ENCODE peak calls at places on chromosomes 4 and X, in nine cellular contexts. W is C1 segment of cervical spinal cord; Z is AG09309; T is CD8-positive, alpha-beta T cell; D is substantia nigra; H is Right ventricle myocardium superior; N is EL; G is fibroblast of the aortic adventitia; A is naive thymus-derived CD4-positive, alpha-beta T cell. V is an unnamed sample.

GRCh38 chr4:88659061-88659889 is 38.4 kb downstream of the NAP1L5 start:
- DNase-seq in T (no peak), G (peak), H (no peak), Z (peak), W (no peak), N (peak), A (no peak), D (peak), V (peak)

GRCh38 chrX:33178218-33178617 is 33.1 kb downstream of the DMD start:
- DNase-seq in H (no peak), N (no peak), A (no peak), G (no peak), Z (no peak), W (no peak), D (no peak), T (no peak), V (no peak)

GRCh38 chr4:88705805-88706518 is 8.3 kb upstream of the NAP1L5 start:
- DNase-seq in D (no peak), W (no peak), Z (peak), G (peak), H (no peak), A (no peak), N (peak), T (no peak), V (no peak)

GRCh38 chrX:69130448-69130847 is 34.8 kb downstream of the PJA1 start:
- DNase-seq in A (no peak), G (no peak), W (no peak), Z (no peak), H (no peak), D (no peak), T (no peak), N (no peak), V (no peak)

GRCh38 chrX:58025979-58026378 is 115.7 kb upstream of the ZXDA start:
- DNase-seq in N (peak), A (no peak), T (peak), Z (peak), D (peak), G (peak), H (no peak), W (no peak), V (peak)

GRCh38 chr4:154416183-154416543 is 75.4 kb downstream of the DCHS2 start:
- DNase-seq in Z (no peak), H (peak), G (no peak), A (no peak), N (peak), D (no peak), T (no peak), W (no peak), V (no peak)

GRCh38 chr4:145154573-145154972 is 25.8 kb downstream of the OTUD4 start:
- DNase-seq in H (no peak), D (no peak), W (no peak), N (peak), T (no peak), G (peak), A (no peak), Z (no peak), V (no peak)

GRCh38 chrX:138018145-138018799 is 452.3 kb downstream of the ZIC3 start:
- DNase-seq in W (no peak), T (no peak), N (no peak), A (no peak), G (no peak), H (no peak), D (no peak), Z (no peak), V (no peak)

GRCh38 chr4:3174371-3175338 is 74.3 kb upstream of the MSANTD1 start:
- DNase-seq in T (no peak), H (no peak), D (no peak), N (no peak), Z (no peak), G (no peak), A (no peak), W (no peak), V (peak)

GRCh38 chr4:99938243-99938753 is 8.1 kb downstream of the DNAJB14 start:
- DNase-seq in H (no peak), G (no peak), N (no peak), D (no peak), T (no peak), W (no peak), A (no peak), Z (no peak), V (no peak)

GRCh38 chrX:83845397-83845796 is 15.5 kb upstream of the CYLC1 start:
- DNase-seq in D (peak), T (no peak), G (peak), A (no peak), H (no peak), W (peak), Z (no peak), N (peak), V (peak)